ENCODE peak calls at places on chromosome 4, in five cellular contexts. M is iris pigment epithelial cell, A is posterior cingulate gyrus, P is NCI-H69, R is suprapubic skin. C is an unnamed sample.

GRCh38 chr4:109075617-109076016 is 226.8 kb downstream of the COL25A1 start:
- DNase-seq in M (no peak), A (no peak), P (no peak), R (no peak), C (no peak)

GRCh38 chr4:82823062-82823461 is 24.5 kb upstream of the SCD5 start:
- DNase-seq in M (peak; percentile 84), A (no peak), P (no peak), R (no peak), C (peak; percentile 73)

GRCh38 chr4:161522031-161522430 is 641.8 kb downstream of the FSTL5 start:
- DNase-seq in M (no peak), A (no peak), P (peak; percentile 90), R (no peak), C (no peak)

GRCh38 chr4:37908488-37909343 is 17.8 kb downstream of the TBC1D1 start:
- DNase-seq in M (peak; percentile 71), A (no peak), P (no peak), R (no peak), C (peak; percentile 54)

GRCh38 chr4:85707591-85707990 is 232.6 kb downstream of the ARHGAP24 start:
- DNase-seq in M (no peak), A (no peak), P (peak; percentile 49), R (no peak), C (no peak)

GRCh38 chr4:184968784-184969201 is 49.5 kb upstream of the HELT start:
- DNase-seq in M (no peak), A (no peak), P (no peak), R (no peak), C (no peak)

GRCh38 chr4:54063224-54063623 is 1.2 kb downstream of the CHIC2 start:
- DNase-seq in M (peak; percentile 80), A (no peak), P (peak; percentile 0), R (no peak), C (no peak)

GRCh38 chr4:141458501-141458900 is 177.9 kb upstream of the IL15 start:
- DNase-seq in M (peak; percentile 51), A (no peak), P (no peak), R (no peak), C (peak; percentile 29)

GRCh38 chr4:118279328-118279727 is 73.5 kb downstream of the PRSS12 start:
- DNase-seq in M (peak; percentile 12), A (no peak), P (no peak), R (no peak), C (no peak)

GRCh38 chr4:110198472-110199419 is at the start of gene ELOVL6:
- DNase-seq in M (peak; percentile 89), A (peak; percentile 77), P (peak; percentile 77), R (peak; percentile 80), C (peak; percentile 62)

GRCh38 chr4:8079916-8080753 is 78.5 kb downstream of the ABLIM2 start:
- DNase-seq in M (no peak), A (no peak), P (no peak), R (no peak), C (no peak)

GRCh38 chr4:102828497-102828808 is 1.1 kb upstream of the UBE2D3 start:
- DNase-seq in M (no peak), A (no peak), P (no peak), R (no peak), C (no peak)

GRCh38 chr4:107711831-107712230 is 8.2 kb downstream of the PAPSS1 start:
- DNase-seq in M (no peak), A (no peak), P (no peak), R (no peak), C (no peak)

GRCh38 chr4:168124008-168124641 is 31.8 kb downstream of the ANXA10 start:
- DNase-seq in M (peak; percentile 79), A (no peak), P (no peak), R (no peak), C (peak; percentile 40)

GRCh38 chr4:144906181-144906895 is 191.7 kb downstream of the ANAPC10 start:
- DNase-seq in M (peak; percentile 60), A (no peak), P (no peak), R (no peak), C (peak; percentile 42)

GRCh38 chr4:56197387-56197786 is 189.9 kb downstream of the AASDH start:
- DNase-seq in M (peak; percentile 6), A (no peak), P (no peak), R (no peak), C (peak; percentile 6)

GRCh38 chr4:173509031-173510001 is 20.7 kb downstream of the HAND2 start:
- DNase-seq in M (no peak), A (no peak), P (no peak), R (no peak), C (no peak)

GRCh38 chr4:13541720-13542576 is 2.4 kb downstream of the NKX3-2 start:
- DNase-seq in M (no peak), A (no peak), P (no peak), R (no peak), C (no peak)

GRCh38 chr4:145939856-145940255 is 1.2 kb upstream of the ZNF827 start:
- DNase-seq in M (peak; percentile 66), A (no peak), P (no peak), R (no peak), C (no peak)

GRCh38 chr4:144820115-144820514 is 174.2 kb downstream of the HHIP start:
- DNase-seq in M (peak; percentile 52), A (no peak), P (no peak), R (no peak), C (peak; percentile 46)

GRCh38 chr4:187125062-187125461 is 401.4 kb upstream of the FAT1 start:
- DNase-seq in M (no peak), A (no peak), P (no peak), R (no peak), C (no peak)

GRCh38 chr4:101941816-101942358 is 151.4 kb downstream of the BANK1 start:
- DNase-seq in M (no peak), A (no peak), P (no peak), R (no peak), C (no peak)

GRCh38 chr4:88033309-88033708 is 25.9 kb downstream of the PKD2 start:
- DNase-seq in M (peak; percentile 62), A (no peak), P (peak; percentile 55), R (no peak), C (peak; percentile 36)